ENCODE peak calls at places on chromosomes 4 and X, in seven cellular contexts. One of them, this sample, is unnamed.
A peak's percentile ranks its signal among the peaks of the same experiment; 100 is the strongest.

GRCh38 chr4:178215309-178215708 is 773.1 kb upstream of the AGA start:
- DNase-seq in upper lobe of left lung: no peak
- DNase-seq in pancreas: no peak
- DNase-seq in kidney: no peak
- DNase-seq in GM10248: no peak
- DNase-seq in lower leg skin: no peak
- DNase-seq in OCI-LY7: no peak
- DNase-seq in this sample: no peak

GRCh38 chr4:135316266-135316779 is 1114.7 kb upstream of the PABPC4L start:
- DNase-seq in upper lobe of left lung: peak; percentile 20
- DNase-seq in pancreas: no peak
- DNase-seq in kidney: no peak
- DNase-seq in GM10248: no peak
- DNase-seq in lower leg skin: no peak
- DNase-seq in OCI-LY7: no peak
- DNase-seq in this sample: no peak

GRCh38 chr4:175435437-175435836 is 376.6 kb downstream of the GPM6A start:
- DNase-seq in upper lobe of left lung: no peak
- DNase-seq in pancreas: no peak
- DNase-seq in kidney: no peak
- DNase-seq in GM10248: no peak
- DNase-seq in lower leg skin: no peak
- DNase-seq in OCI-LY7: peak; percentile 57
- DNase-seq in this sample: no peak

GRCh38 chrX:154505726-154506125 is 10.3 kb downstream of the FAM3A start:
- DNase-seq in upper lobe of left lung: no peak
- DNase-seq in pancreas: no peak
- DNase-seq in kidney: no peak
- DNase-seq in GM10248: no peak
- DNase-seq in lower leg skin: no peak
- DNase-seq in OCI-LY7: no peak
- DNase-seq in this sample: no peak

GRCh38 chr4:111631157-111631999 is 513.9 kb upstream of the FAM241A start:
- DNase-seq in upper lobe of left lung: no peak
- DNase-seq in pancreas: no peak
- DNase-seq in kidney: no peak
- DNase-seq in GM10248: no peak
- DNase-seq in lower leg skin: no peak
- DNase-seq in OCI-LY7: peak; percentile 6
- DNase-seq in this sample: no peak

GRCh38 chr4:62399242-62399641 is 1199.1 kb downstream of the ADGRL3 start:
- DNase-seq in upper lobe of left lung: no peak
- DNase-seq in pancreas: no peak
- DNase-seq in kidney: no peak
- DNase-seq in GM10248: peak; percentile 5
- DNase-seq in lower leg skin: no peak
- DNase-seq in OCI-LY7: no peak
- DNase-seq in this sample: no peak

GRCh38 chrX:6778547-6779231 is 243.8 kb upstream of the VCX3A start:
- DNase-seq in upper lobe of left lung: no peak
- DNase-seq in pancreas: no peak
- DNase-seq in kidney: no peak
- DNase-seq in GM10248: no peak
- DNase-seq in lower leg skin: no peak
- DNase-seq in OCI-LY7: no peak
- DNase-seq in this sample: no peak

GRCh38 chrX:121030083-121030482 is 17.3 kb upstream of the GLUD2 start:
- DNase-seq in upper lobe of left lung: no peak
- DNase-seq in pancreas: no peak
- DNase-seq in kidney: no peak
- DNase-seq in GM10248: no peak
- DNase-seq in lower leg skin: no peak
- DNase-seq in OCI-LY7: no peak
- DNase-seq in this sample: no peak

GRCh38 chr4:87219648-87220093 is 747 bp downstream of the KLHL8 start:
- DNase-seq in upper lobe of left lung: peak; percentile 60
- DNase-seq in pancreas: peak; percentile 57
- DNase-seq in kidney: peak; percentile 85
- DNase-seq in GM10248: peak; percentile 62
- DNase-seq in lower leg skin: no peak
- DNase-seq in OCI-LY7: peak; percentile 52
- DNase-seq in this sample: no peak

GRCh38 chr4:151014521-151015457 is at the start of gene LRBA:
- DNase-seq in upper lobe of left lung: peak; percentile 93
- DNase-seq in pancreas: peak; percentile 85
- DNase-seq in kidney: peak; percentile 91
- DNase-seq in GM10248: peak; percentile 82
- DNase-seq in lower leg skin: peak; percentile 95
- DNase-seq in OCI-LY7: peak; percentile 88
- DNase-seq in this sample: peak; percentile 48

GRCh38 chr4:133550436-133550835 is 401.3 kb downstream of the PCDH10 start:
- DNase-seq in upper lobe of left lung: no peak
- DNase-seq in pancreas: no peak
- DNase-seq in kidney: no peak
- DNase-seq in GM10248: no peak
- DNase-seq in lower leg skin: no peak
- DNase-seq in OCI-LY7: no peak
- DNase-seq in this sample: no peak

GRCh38 chrX:23554304-23554703 is 113.0 kb upstream of the PRDX4 start:
- DNase-seq in upper lobe of left lung: no peak
- DNase-seq in pancreas: no peak
- DNase-seq in kidney: no peak
- DNase-seq in GM10248: peak; percentile 10
- DNase-seq in lower leg skin: no peak
- DNase-seq in OCI-LY7: peak; percentile 9
- DNase-seq in this sample: no peak

GRCh38 chrX:9788908-9789307 is 2.7 kb downstream of the SHROOM2 start:
- DNase-seq in upper lobe of left lung: peak; percentile 31
- DNase-seq in pancreas: no peak
- DNase-seq in kidney: no peak
- DNase-seq in GM10248: no peak
- DNase-seq in lower leg skin: no peak
- DNase-seq in OCI-LY7: no peak
- DNase-seq in this sample: no peak

GRCh38 chr4:147772056-147772455 is 40.2 kb downstream of the ARHGAP10 start:
- DNase-seq in upper lobe of left lung: no peak
- DNase-seq in pancreas: no peak
- DNase-seq in kidney: no peak
- DNase-seq in GM10248: no peak
- DNase-seq in lower leg skin: no peak
- DNase-seq in OCI-LY7: no peak
- DNase-seq in this sample: no peak

GRCh38 chrX:70044541-70045245 is 5.0 kb downstream of the AWAT2 start:
- DNase-seq in upper lobe of left lung: no peak
- DNase-seq in pancreas: no peak
- DNase-seq in kidney: no peak
- DNase-seq in GM10248: no peak
- DNase-seq in lower leg skin: peak; percentile 61
- DNase-seq in OCI-LY7: no peak
- DNase-seq in this sample: no peak

GRCh38 chrX:130082244-130083106 is 27.8 kb downstream of the ELF4 start:
- DNase-seq in upper lobe of left lung: peak; percentile 56
- DNase-seq in pancreas: no peak
- DNase-seq in kidney: peak; percentile 87
- DNase-seq in GM10248: peak; percentile 74
- DNase-seq in lower leg skin: peak; percentile 92
- DNase-seq in OCI-LY7: peak; percentile 67
- DNase-seq in this sample: no peak

GRCh38 chrX:19193584-19193983 is 71.3 kb upstream of the ADGRG2 start:
- DNase-seq in upper lobe of left lung: no peak
- DNase-seq in pancreas: no peak
- DNase-seq in kidney: no peak
- DNase-seq in GM10248: no peak
- DNase-seq in lower leg skin: no peak
- DNase-seq in OCI-LY7: no peak
- DNase-seq in this sample: no peak
- TF ChIP-seq CTCF in upper lobe of left lung: no peak
- TF ChIP-seq CTCF in pancreas: no peak
- TF ChIP-seq CTCF in kidney: no peak
- TF ChIP-seq CTCF in GM10248: no peak
- TF ChIP-seq CTCF in lower leg skin: no peak
- TF ChIP-seq CTCF in OCI-LY7: no peak
- TF ChIP-seq CTCF in this sample: no peak

DNA sequence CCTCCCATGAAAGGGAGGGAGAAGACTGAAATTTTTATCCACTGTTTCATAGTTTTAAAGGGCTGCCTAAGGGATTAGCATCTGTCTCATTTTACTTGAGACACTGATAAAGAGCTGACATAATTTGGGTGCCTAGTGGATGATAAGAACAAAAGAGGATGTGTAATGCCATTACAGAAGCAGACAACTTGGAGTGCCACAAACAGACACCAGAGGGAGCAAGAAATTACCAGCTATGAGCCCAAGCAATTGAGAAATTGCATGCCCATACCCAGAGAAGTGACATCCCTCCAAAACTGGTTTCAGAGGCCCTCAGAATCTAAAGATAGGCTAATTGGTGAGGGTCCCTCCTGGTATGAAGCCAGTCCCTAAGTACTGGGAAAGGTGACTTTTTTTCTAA is 38.5 kb upstream of the POU3F4 start:
- DNase-seq in upper lobe of left lung: no peak
- DNase-seq in pancreas: no peak
- DNase-seq in kidney: no peak
- DNase-seq in GM10248: peak; percentile 21
- DNase-seq in lower leg skin: no peak
- DNase-seq in OCI-LY7: peak; percentile 66
- DNase-seq in this sample: no peak
- TF ChIP-seq CTCF in upper lobe of left lung: peak; percentile 16
- TF ChIP-seq CTCF in pancreas: peak; percentile 44
- TF ChIP-seq CTCF in kidney: peak; percentile 28
- TF ChIP-seq CTCF in GM10248: peak; percentile 38
- TF ChIP-seq CTCF in lower leg skin: no peak
- TF ChIP-seq CTCF in OCI-LY7: peak; percentile 72
- TF ChIP-seq CTCF in this sample: no peak

GRCh38 chr4:1167244-1167949 is 5.0 kb downstream of the SPON2 start:
- DNase-seq in upper lobe of left lung: peak; percentile 89
- DNase-seq in pancreas: peak; percentile 65
- DNase-seq in kidney: peak; percentile 91
- DNase-seq in GM10248: peak; percentile 89
- DNase-seq in lower leg skin: peak; percentile 95
- DNase-seq in OCI-LY7: peak; percentile 97
- DNase-seq in this sample: peak; percentile 68

GRCh38 chr4:1166509-1167243 is 5.7 kb downstream of the SPON2 start:
- DNase-seq in upper lobe of left lung: no peak
- DNase-seq in pancreas: no peak
- DNase-seq in kidney: no peak
- DNase-seq in GM10248: no peak
- DNase-seq in lower leg skin: no peak
- DNase-seq in OCI-LY7: no peak
- DNase-seq in this sample: no peak

GRCh38 chr4:1164956-1165545 is 7.3 kb downstream of the SPON2 start:
- DNase-seq in upper lobe of left lung: no peak
- DNase-seq in pancreas: no peak
- DNase-seq in kidney: no peak
- DNase-seq in GM10248: no peak
- DNase-seq in lower leg skin: no peak
- DNase-seq in OCI-LY7: no peak
- DNase-seq in this sample: no peak

GRCh38 chr4:1164040-1164439 is 8.3 kb downstream of the SPON2 start:
- DNase-seq in upper lobe of left lung: no peak
- DNase-seq in pancreas: no peak
- DNase-seq in kidney: no peak
- DNase-seq in GM10248: no peak
- DNase-seq in lower leg skin: no peak
- DNase-seq in OCI-LY7: no peak
- DNase-seq in this sample: no peak

GRCh38 chr4:1164444-1164843 is 7.9 kb downstream of the SPON2 start:
- DNase-seq in upper lobe of left lung: no peak
- DNase-seq in pancreas: no peak
- DNase-seq in kidney: no peak
- DNase-seq in GM10248: no peak
- DNase-seq in lower leg skin: no peak
- DNase-seq in OCI-LY7: no peak
- DNase-seq in this sample: no peak
- TF ChIP-seq CTCF in upper lobe of left lung: no peak
- TF ChIP-seq CTCF in pancreas: no peak
- TF ChIP-seq CTCF in kidney: no peak
- TF ChIP-seq CTCF in GM10248: no peak
- TF ChIP-seq CTCF in lower leg skin: no peak
- TF ChIP-seq CTCF in OCI-LY7: no peak
- TF ChIP-seq CTCF in this sample: no peak

DNA sequence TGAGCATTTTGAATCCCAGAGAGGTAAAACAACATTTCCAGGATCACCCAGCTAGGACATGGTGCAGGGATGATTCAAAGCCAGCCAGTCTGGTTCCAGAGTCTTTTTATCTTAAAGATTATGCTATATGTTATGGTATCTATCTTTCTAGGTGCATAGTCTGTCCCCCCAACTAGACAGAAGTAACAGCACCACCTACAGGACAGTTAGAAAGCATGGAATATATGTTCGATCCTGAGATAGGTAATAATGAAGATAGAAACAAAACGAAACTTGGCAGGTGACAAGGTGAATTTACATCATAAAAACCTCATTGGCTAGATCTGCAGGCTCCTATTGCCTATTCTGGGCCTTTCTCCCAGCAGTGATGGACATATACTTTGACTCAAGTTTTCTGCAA is 723.2 kb downstream of the SMARCA1 start:
- DNase-seq in upper lobe of left lung: no peak
- DNase-seq in pancreas: no peak
- DNase-seq in kidney: no peak
- DNase-seq in GM10248: no peak
- DNase-seq in lower leg skin: no peak
- DNase-seq in OCI-LY7: no peak
- DNase-seq in this sample: no peak
- TF ChIP-seq CTCF in upper lobe of left lung: no peak
- TF ChIP-seq CTCF in pancreas: no peak
- TF ChIP-seq CTCF in kidney: no peak
- TF ChIP-seq CTCF in GM10248: no peak
- TF ChIP-seq CTCF in lower leg skin: no peak
- TF ChIP-seq CTCF in OCI-LY7: peak; percentile 54
- TF ChIP-seq CTCF in this sample: no peak

GRCh38 chr4:10765386-10765785 is 80.8 kb upstream of the CLNK start:
- DNase-seq in upper lobe of left lung: no peak
- DNase-seq in pancreas: no peak
- DNase-seq in kidney: no peak
- DNase-seq in GM10248: no peak
- DNase-seq in lower leg skin: no peak
- DNase-seq in OCI-LY7: no peak
- DNase-seq in this sample: no peak
- TF ChIP-seq CTCF in upper lobe of left lung: no peak
- TF ChIP-seq CTCF in pancreas: no peak
- TF ChIP-seq CTCF in kidney: no peak
- TF ChIP-seq CTCF in GM10248: no peak
- TF ChIP-seq CTCF in lower leg skin: no peak
- TF ChIP-seq CTCF in OCI-LY7: no peak
- TF ChIP-seq CTCF in this sample: no peak